ENCODE peak calls at places on chromosomes 6 and 20, in eight cellular contexts. K is CD8-positive, alpha-beta memory T cell; J is AG10803; R is GM06990; U is RWPE2; G is adrenal gland; D is breast epithelium; V is heart right ventricle. M is an unnamed sample.

GRCh38 chr6:56370591-56371198 is 123.3 kb upstream of the COL21A1 start:
- DNase-seq in K (no peak), J (peak), R (no peak), U (no peak), G (peak), D (no peak), V (peak), M (peak)

GRCh38 chr6:93417421-93417996 is 1.9 kb downstream of the EPHA7 start:
- DNase-seq in K (no peak), J (no peak), R (no peak), U (no peak), G (no peak), D (no peak), V (peak), M (no peak)

GRCh38 chr6:11363881-11364576 is 131.6 kb upstream of the NEDD9 start:
- DNase-seq in K (no peak), J (no peak), R (no peak), U (no peak), G (no peak), D (no peak), V (no peak), M (peak)

GRCh38 chr6:82487895-82488294 is 124.3 kb downstream of the TPBG start:
- DNase-seq in K (no peak), J (no peak), R (no peak), U (no peak), G (no peak), D (no peak), V (no peak), M (no peak)

GRCh38 chr20:40848530-40848929 is 159.5 kb upstream of the MAFB start:
- DNase-seq in K (no peak), J (no peak), R (no peak), U (no peak), G (no peak), D (no peak), V (no peak), M (no peak)

GRCh38 chr6:35300848-35301247 is 3.2 kb downstream of the DEF6 start:
- DNase-seq in K (peak), J (no peak), R (no peak), U (no peak), G (no peak), D (no peak), V (no peak), M (no peak)

GRCh38 chr6:22036267-22036666 is 260.6 kb downstream of the PRL start:
- DNase-seq in K (no peak), J (no peak), R (peak), U (peak), G (no peak), D (no peak), V (no peak), M (peak)

GRCh38 chr6:111355156-111355555 is 127.9 kb downstream of the REV3L start:
- DNase-seq in K (no peak), J (no peak), R (no peak), U (no peak), G (no peak), D (no peak), V (no peak), M (no peak)

GRCh38 chr6:89895273-89895874 is 1.1 kb downstream of the GJA10 start:
- DNase-seq in K (no peak), J (peak), R (no peak), U (no peak), G (peak), D (no peak), V (peak), M (no peak)

DNA sequence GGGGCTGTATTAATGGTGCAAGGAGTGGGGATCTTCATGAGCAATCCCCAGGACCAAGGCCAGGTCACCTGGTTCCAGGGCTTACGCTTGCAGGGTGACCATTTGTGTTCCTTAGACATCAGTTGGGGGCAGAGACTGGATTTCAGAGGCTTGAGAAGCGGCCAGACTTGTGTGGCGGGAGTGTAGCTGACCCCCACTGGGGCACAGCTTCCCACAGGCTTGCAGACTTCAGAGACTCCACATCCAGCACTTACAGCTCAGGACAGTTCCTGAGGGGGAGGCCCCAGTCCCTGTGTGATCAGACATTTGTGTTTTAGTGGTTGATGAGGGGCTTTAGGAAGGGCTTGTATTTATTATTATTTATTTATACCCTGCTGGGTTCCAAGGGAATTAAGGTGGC is 15.3 kb downstream of the TJAP1 start:
- DNase-seq in K (no peak), J (peak), R (no peak), U (no peak), G (no peak), D (no peak), V (no peak), M (no peak)
- H3K4me3 ChIP-seq in K (no peak), J (peak), R (no peak), U (no peak), G (no peak), D (no peak), V (no peak), M (no peak)

DNA sequence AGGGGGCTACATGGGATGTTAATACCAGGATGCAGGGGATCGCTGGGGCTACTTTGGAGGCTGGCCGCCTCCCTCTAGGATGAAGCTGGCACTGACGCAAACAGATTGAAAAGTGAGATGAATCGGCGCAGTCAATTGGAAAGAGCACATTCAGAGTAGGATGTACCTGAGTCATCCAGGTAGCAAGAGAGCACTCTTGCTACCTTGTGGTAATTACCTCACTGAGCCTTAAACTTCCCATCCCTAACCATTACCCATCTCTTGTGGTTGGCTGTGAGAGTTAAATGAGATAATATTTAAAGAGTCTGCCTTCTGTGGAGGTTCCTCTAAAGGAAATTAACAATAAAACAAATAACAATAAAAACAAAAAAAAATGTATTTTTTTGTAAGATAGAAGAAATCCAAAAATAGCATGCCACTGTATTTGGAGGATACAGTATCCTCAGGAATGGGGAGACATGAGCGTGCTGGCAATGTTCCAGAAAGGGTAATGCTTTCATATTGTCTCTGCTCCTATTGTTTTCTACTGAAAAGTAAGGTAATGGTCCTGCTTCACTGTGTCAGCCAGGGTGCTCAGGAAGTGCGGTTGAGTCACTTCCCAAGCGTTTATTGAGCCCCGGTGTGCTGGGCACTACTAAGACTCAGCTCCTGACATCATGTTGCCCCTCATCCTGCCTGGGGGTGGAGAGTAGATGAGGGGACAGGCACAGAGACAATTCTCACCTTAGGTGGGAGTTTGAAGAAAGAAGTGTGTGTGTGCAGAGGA is 301.1 kb downstream of the EYA4 start:
- DNase-seq in K (no peak), J (no peak), R (no peak), U (no peak), G (no peak), D (no peak), V (no peak), M (peak)
- H3K4me3 ChIP-seq in K (no peak), J (no peak), R (no peak), U (no peak), G (no peak), D (no peak), V (no peak), M (no peak)

GRCh38 chr6:151239603-151240035 is at the start of gene AKAP12:
- DNase-seq in K (no peak), J (peak), R (peak), U (no peak), G (peak), D (no peak), V (peak), M (no peak)

GRCh38 chr6:151241853-151242252 is 2.1 kb downstream of the AKAP12 start:
- DNase-seq in K (no peak), J (no peak), R (no peak), U (no peak), G (no peak), D (no peak), V (no peak), M (no peak)

GRCh38 chr6:151242420-151242841 is 2.7 kb downstream of the AKAP12 start:
- DNase-seq in K (no peak), J (no peak), R (no peak), U (no peak), G (no peak), D (no peak), V (no peak), M (no peak)

GRCh38 chr6:151240861-151241642 is 1.3 kb downstream of the AKAP12 start:
- DNase-seq in K (no peak), J (peak), R (peak), U (peak), G (peak), D (no peak), V (peak), M (no peak)

GRCh38 chr6:151240036-151240685 is 394 bp downstream of the AKAP12 start:
- DNase-seq in K (no peak), J (peak), R (peak), U (peak), G (peak), D (no peak), V (peak), M (peak)
- H3K4me3 ChIP-seq in K (no peak), J (peak), R (peak), U (peak), G (no peak), D (peak), V (peak), M (no peak)

GRCh38 chr6:163260911-163261310 is 153.6 kb upstream of the QKI start:
- DNase-seq in K (no peak), J (no peak), R (no peak), U (no peak), G (no peak), D (no peak), V (no peak), M (no peak)
- H3K4me3 ChIP-seq in K (no peak), J (no peak), R (no peak), U (no peak), G (no peak), D (no peak), V (peak), M (no peak)

GRCh38 chr20:17227199-17227535 is 327 bp downstream of the PCSK2 start:
- DNase-seq in K (no peak), J (no peak), R (no peak), U (no peak), G (no peak), D (no peak), V (no peak), M (no peak)
- H3K4me3 ChIP-seq in K (no peak), J (no peak), R (no peak), U (no peak), G (no peak), D (no peak), V (no peak), M (no peak)

DNA sequence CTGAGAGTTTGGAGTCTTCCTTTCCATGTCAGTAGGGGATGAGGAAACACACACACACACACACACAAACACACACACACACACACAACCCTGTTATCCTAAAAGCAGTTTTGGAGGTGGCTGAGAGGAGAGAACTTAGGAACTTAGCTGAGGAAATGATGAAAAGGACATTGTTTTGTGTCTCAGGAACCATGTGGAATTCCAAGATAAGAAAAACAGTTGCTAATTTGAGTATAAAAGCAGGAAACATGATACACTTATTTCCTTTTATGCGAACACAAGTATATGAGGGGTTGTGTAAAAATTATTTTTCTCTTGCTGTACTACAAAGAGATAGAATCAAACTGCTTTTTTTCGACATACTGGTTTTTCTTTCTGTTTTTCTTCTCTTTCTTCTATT is at the start of gene MYCT1:
- DNase-seq in K (no peak), J (no peak), R (no peak), U (no peak), G (no peak), D (no peak), V (peak), M (no peak)
- H3K4me3 ChIP-seq in K (no peak), J (no peak), R (no peak), U (no peak), G (no peak), D (peak), V (peak), M (no peak)

DNA sequence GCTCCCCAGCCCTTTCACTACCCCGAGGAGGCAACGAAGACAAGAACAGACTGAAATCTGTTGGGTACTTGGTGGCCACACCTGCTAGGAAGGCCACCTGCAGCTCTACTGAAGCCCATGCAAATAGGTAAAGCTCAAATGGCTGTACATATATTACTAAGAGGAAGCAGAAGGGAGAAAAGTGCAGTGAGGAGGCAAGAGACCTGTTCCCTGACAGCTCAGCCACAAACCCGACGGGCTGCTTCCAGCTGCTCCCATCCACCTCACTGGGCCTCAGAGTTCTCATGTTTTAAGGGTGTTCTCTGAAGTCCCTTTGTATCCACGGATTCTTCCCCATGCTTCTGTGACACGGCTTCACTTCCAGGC is 24.6 kb downstream of the TRAM2 start:
- DNase-seq in K (no peak), J (no peak), R (peak), U (no peak), G (no peak), D (no peak), V (no peak), M (peak)
- H3K4me3 ChIP-seq in K (no peak), J (peak), R (no peak), U (no peak), G (no peak), D (no peak), V (no peak), M (no peak)

GRCh38 chr20:31835977-31836852 is 9.2 kb downstream of the FOXS1 start:
- DNase-seq in K (no peak), J (peak), R (peak), U (peak), G (peak), D (peak), V (peak), M (peak)
- H3K4me3 ChIP-seq in K (no peak), J (no peak), R (no peak), U (no peak), G (no peak), D (no peak), V (no peak), M (no peak)

M was measured in GM12865.